ENCODE peak calls at places on chromosome 11, in five cellular contexts. M, W, L, N and E are unnamed samples. For H3K4me1, the result is how much of the 10 kb centered on the place peaks cover.

GRCh38 chr11:69343401-69344321 is 49.7 kb downstream of the MYEOV start:
- DNase-seq in M (no peak), W (no peak), L (no peak), N (no peak), E (no peak)

GRCh38 chr11:19432370-19433163 is 191.8 kb upstream of the E2F8 start:
- DNase-seq in M (no peak), W (peak), L (no peak), N (no peak), E (no peak)

GRCh38 chr11:64923944-64924909 is at the start of gene PPP2R5B:
- DNase-seq in M (peak), W (peak), L (peak), N (peak), E (peak)

GRCh38 chr11:78202733-78203167 is 14.0 kb downstream of the USP35 start:
- DNase-seq in M (no peak), W (no peak), L (no peak), N (peak), E (peak)

GRCh38 chr11:120563698-120564572 is 52.4 kb downstream of the GRIK4 start:
- DNase-seq in M (peak), W (no peak), L (peak), N (no peak), E (no peak)

GRCh38 chr11:118597556-118597955 is 9.9 kb upstream of the PHLDB1 start:
- DNase-seq in M (no peak), W (no peak), L (no peak), N (no peak), E (peak)

GRCh38 chr11:44332665-44333064 is 22.7 kb upstream of the ALX4 start:
- DNase-seq in M (no peak), W (no peak), L (no peak), N (no peak), E (no peak)

GRCh38 chr11:109641549-109641948 is 219.6 kb downstream of the C11orf87 start:
- DNase-seq in M (peak), W (peak), L (no peak), N (no peak), E (no peak)

GRCh38 chr11:76234704-76235232 is 28.5 kb upstream of the WNT11 start:
- DNase-seq in M (no peak), W (no peak), L (peak), N (peak), E (peak)

GRCh38 chr11:111642521-111642920 is 40.3 kb downstream of the SIK2 start:
- DNase-seq in M (no peak), W (no peak), L (no peak), N (no peak), E (no peak)

GRCh38 chr11:9838229-9838628 is 174.4 kb downstream of the SWAP70 start:
- DNase-seq in M (no peak), W (no peak), L (no peak), N (no peak), E (no peak)

GRCh38 chr11:15139958-15140659 is 25.4 kb downstream of the INSC start:
- DNase-seq in M (no peak), W (no peak), L (no peak), N (no peak), E (no peak)

GRCh38 chr11:130439876-130440275 is 8.6 kb upstream of the ADAMTS15 start:
- DNase-seq in M (no peak), W (no peak), L (no peak), N (no peak), E (no peak)

GRCh38 chr11:119673389-119674336 is 55.3 kb downstream of the NECTIN1 start:
- DNase-seq in M (no peak), W (no peak), L (no peak), N (no peak), E (no peak)

GRCh38 chr11:35937751-35938150 is 6.1 kb upstream of the LDLRAD3 start:
- DNase-seq in M (no peak), W (no peak), L (no peak), N (no peak), E (no peak)

GRCh38 chr11:45031912-45032519 is 81.3 kb upstream of the TP53I11 start:
- DNase-seq in M (no peak), W (no peak), L (no peak), N (no peak), E (no peak)

GRCh38 chr11:65134240-65134951 is at the start of gene SYVN1:
- DNase-seq in M (peak), W (peak), L (peak), N (peak), E (peak)

GRCh38 chr11:65224939-65225283 is 36.9 kb upstream of the POLA2 start:
- DNase-seq in M (peak), W (peak), L (peak), N (no peak), E (peak)

GRCh38 chr11:14506532-14506931 is 6.9 kb upstream of the COPB1 start:
- DNase-seq in M (no peak), W (no peak), L (no peak), N (no peak), E (no peak)

GRCh38 chr11:78574386-78575381 is at the start of gene NARS2:
- DNase-seq in M (peak), W (peak), L (peak), N (peak), E (peak)

GRCh38 chr11:112177610-112178009 is 2.3 kb downstream of the BCO2 start:
- DNase-seq in M (no peak), W (no peak), L (no peak), N (no peak), E (no peak)

DNA sequence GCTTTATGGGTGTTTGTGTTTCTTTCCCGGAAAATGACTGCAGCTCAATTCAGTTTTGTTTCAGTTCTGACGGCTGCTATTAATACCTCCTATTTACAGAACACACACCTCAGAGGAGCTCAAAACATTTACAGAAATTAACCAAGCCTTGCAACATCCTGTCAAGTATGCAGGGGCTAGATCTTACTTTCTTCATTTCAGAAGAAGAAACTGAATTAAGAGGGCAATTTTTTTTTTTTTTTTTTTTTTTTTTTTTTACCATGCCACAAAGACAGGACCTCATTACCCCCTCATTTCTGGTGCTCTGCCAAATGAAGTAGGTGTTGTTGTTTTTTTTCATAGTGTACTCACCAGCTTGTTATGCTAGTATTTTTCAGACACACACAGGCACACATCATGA is 50.0 kb upstream of the BLID start:
- DNase-seq in M (no peak), W (no peak), L (no peak), N (no peak), E (no peak)
- H3K4me1 ChIP-seq in M (under half), W (half or more), L (under half), N (under half), E (under half)

GRCh38 chr11:70872950-70873735 is 379.2 kb downstream of the SHANK2 start:
- DNase-seq in M (peak), W (no peak), L (no peak), N (no peak), E (no peak)
- TF ChIP-seq CTCF in M (no peak), W (no peak), L (no peak), N (no peak), E (no peak)

GRCh38 chr11:67177399-67178281 is 58.6 kb downstream of the KDM2A start:
- DNase-seq in M (no peak), W (no peak), L (no peak), N (no peak), E (no peak)
- H3K4me1 ChIP-seq in M (under half), W (under half), L (under half), N (under half), E (under half)

GRCh38 chr11:62147545-62147944 is 23.7 kb downstream of the INCENP start:
- DNase-seq in M (peak), W (no peak), L (no peak), N (no peak), E (no peak)
- TF ChIP-seq CTCF in M (no peak), W (no peak), L (no peak), N (no peak), E (no peak)

GRCh38 chr11:132541794-132542193 is 990.5 kb downstream of the OPCML start:
- DNase-seq in M (no peak), W (no peak), L (no peak), N (no peak), E (no peak)
- H3K4me1 ChIP-seq in M (under half), W (under half), L (under half), N (under half), E (under half)

GRCh38 chr11:102935514-102935913 is 20.0 kb downstream of the MMP13 start:
- DNase-seq in M (no peak), W (no peak), L (no peak), N (no peak), E (no peak)
- TF ChIP-seq CTCF in M (peak), W (peak), L (no peak), N (no peak), E (no peak)

GRCh38 chr11:114255289-114255688 is 40.9 kb upstream of the NNMT start:
- DNase-seq in M (no peak), W (no peak), L (no peak), N (no peak), E (no peak)
- H3K4me1 ChIP-seq in M (half or more), W (under half), L (under half), N (under half), E (under half)

GRCh38 chr11:1505480-1505879 is 18.9 kb upstream of the MOB2 start:
- DNase-seq in M (peak), W (no peak), L (no peak), N (no peak), E (no peak)
- TF ChIP-seq CTCF in M (peak), W (no peak), L (no peak), N (no peak), E (no peak)

GRCh38 chr11:73972187-73972586 is 10.5 kb downstream of the UCP2 start:
- DNase-seq in M (no peak), W (no peak), L (no peak), N (no peak), E (peak)
- H3K4me1 ChIP-seq in M (under half), W (under half), L (under half), N (half or more), E (under half)